ENCODE peak calls at places on chromosomes 1 and 21, in nine cellular contexts. G, N, J, R, C, Y, Q, I and V are unnamed samples.

GRCh38 chr1:180259431-180260338 is 29.6 kb downstream of the LHX4 start:
- DNase-seq in N (no peak), C (no peak), G (no peak), Q (no peak), Y (no peak), R (no peak), J (no peak), I (no peak), V (no peak)

GRCh38 chr1:54476231-54477109 is 70.3 kb upstream of the SSBP3 start:
- DNase-seq in Q (no peak), J (no peak), G (no peak), C (peak), N (no peak), Y (no peak), R (no peak), I (no peak), V (no peak)

GRCh38 chr1:26156285-26157038 is 2.4 kb upstream of the FAM110D start:
- DNase-seq in Y (no peak), R (no peak), I (no peak), Q (peak), G (peak), N (no peak), C (no peak), J (no peak), V (no peak)

GRCh38 chr1:114345930-114346479 is 165.0 kb downstream of the TRIM33 start:
- DNase-seq in I (no peak), N (peak), J (no peak), G (peak), R (no peak), Q (no peak), Y (no peak), C (peak), V (no peak)

GRCh38 chr1:58401991-58402390 is 144.5 kb downstream of the OMA1 start:
- DNase-seq in C (peak), Y (no peak), Q (no peak), N (no peak), R (no peak), J (no peak), I (no peak), G (peak), V (no peak)

GRCh38 chr21:24545807-24546361 is 1061.4 kb downstream of the MRPL39 start:
- DNase-seq in R (no peak), G (no peak), J (no peak), Y (no peak), N (peak), C (no peak), Q (no peak), I (no peak), V (no peak)

GRCh38 chr1:12413664-12414410 is 184.0 kb downstream of the VPS13D start:
- DNase-seq in Y (no peak), Q (no peak), J (no peak), N (no peak), R (no peak), C (no peak), G (no peak), I (no peak), V (no peak)

GRCh38 chr1:118123436-118123835 is 61.6 kb downstream of the SPAG17 start:
- DNase-seq in J (no peak), Q (no peak), R (no peak), Y (no peak), C (no peak), I (no peak), G (no peak), N (no peak), V (no peak)